ENCODE peak calls at places on chromosomes 3 and 15, in four cellular contexts. F is heart right ventricle, T is skeletal muscle cell, Z is HS-5. A is an unnamed sample.

GRCh38 chr3:153752405-153753027 is 368.7 kb upstream of the ARHGEF26 start:
- DNase-seq in F (no peak), T (no peak), Z (no peak), A (no peak)

GRCh38 chr15:57866149-57866736 is 159.7 kb downstream of the POLR2M start:
- DNase-seq in F (peak; percentile 62), T (no peak), Z (peak; percentile 23), A (no peak)

GRCh38 chr15:101641134-101641764 is 10.9 kb downstream of the TM2D3 start:
- DNase-seq in F (peak; percentile 59), T (no peak), Z (peak; percentile 34), A (peak; percentile 34)

GRCh38 chr15:68187559-68187958 is 17.6 kb downstream of the CALML4 start:
- DNase-seq in F (no peak), T (peak; percentile 70), Z (no peak), A (peak; percentile 61)

GRCh38 chr3:156373095-156373494 is 181.8 kb downstream of the SSR3 start:
- DNase-seq in F (no peak), T (no peak), Z (no peak), A (no peak)

GRCh38 chr3:191328963-191329653 is at the start of gene CCDC50:
- DNase-seq in F (peak; percentile 89), T (peak; percentile 40), Z (peak; percentile 19), A (no peak)

GRCh38 chr3:59979542-59979941 is 929.7 kb upstream of the CFAP20DC start:
- DNase-seq in F (no peak), T (no peak), Z (no peak), A (no peak)

GRCh38 chr15:42344763-42345162 is 14.5 kb upstream of the CAPN3 start:
- DNase-seq in F (no peak), T (peak; percentile 93), Z (peak; percentile 74), A (no peak)

GRCh38 chr15:28783466-28783865 is 65.0 kb downstream of the GOLGA6L7 start:
- DNase-seq in F (no peak), T (no peak), Z (no peak), A (no peak)

GRCh38 chr3:13793451-13793850 is 86.4 kb downstream of the WNT7A start:
- DNase-seq in F (no peak), T (no peak), Z (no peak), A (no peak)

GRCh38 chr3:142279965-142280590 is 54.7 kb upstream of the GK5 start:
- DNase-seq in F (no peak), T (peak; percentile 54), Z (peak; percentile 57), A (no peak)